ENCODE peak calls at places on chromosomes 1 and 21, in seven cellular contexts. One of them, this sample, is unnamed.
A peak's percentile ranks its signal among the peaks of the same experiment; 100 is the strongest.

GRCh38 chr1:175812936-175813335 is 69.5 kb upstream of the TNR start:
- DNase-seq in right lobe of liver: no peak
- DNase-seq in brain microvascular endothelial cell: no peak
- DNase-seq in pancreas: no peak
- DNase-seq in fibroblast of lung: no peak
- DNase-seq in fibroblast of mammary gland: no peak
- DNase-seq in PC-3: no peak
- DNase-seq in this sample: no peak

GRCh38 chr21:17451364-17451869 is 61.4 kb upstream of the CXADR start:
- DNase-seq in right lobe of liver: no peak
- DNase-seq in brain microvascular endothelial cell: peak; percentile 68
- DNase-seq in pancreas: no peak
- DNase-seq in fibroblast of lung: peak; percentile 82
- DNase-seq in fibroblast of mammary gland: peak; percentile 91
- DNase-seq in PC-3: peak; percentile 45
- DNase-seq in this sample: peak; percentile 10

GRCh38 chr1:93753766-93754763 is 72.4 kb upstream of the BCAR3 start:
- DNase-seq in right lobe of liver: peak; percentile 50
- DNase-seq in brain microvascular endothelial cell: peak; percentile 93
- DNase-seq in pancreas: no peak
- DNase-seq in fibroblast of lung: peak; percentile 97
- DNase-seq in fibroblast of mammary gland: peak; percentile 91
- DNase-seq in PC-3: peak; percentile 80
- DNase-seq in this sample: peak; percentile 80

GRCh38 chr1:161954466-161954865 is 69.2 kb downstream of the OLFML2B start:
- DNase-seq in right lobe of liver: no peak
- DNase-seq in brain microvascular endothelial cell: no peak
- DNase-seq in pancreas: no peak
- DNase-seq in fibroblast of lung: peak; percentile 63
- DNase-seq in fibroblast of mammary gland: peak; percentile 55
- DNase-seq in PC-3: no peak
- DNase-seq in this sample: no peak

GRCh38 chr1:39789571-39790110 is 976 bp upstream of the BMP8B start:
- DNase-seq in right lobe of liver: no peak
- DNase-seq in brain microvascular endothelial cell: no peak
- DNase-seq in pancreas: no peak
- DNase-seq in fibroblast of lung: no peak
- DNase-seq in fibroblast of mammary gland: no peak
- DNase-seq in PC-3: no peak
- DNase-seq in this sample: no peak

GRCh38 chr1:110119843-110120242 is 7.6 kb downstream of the UBL4B start:
- DNase-seq in right lobe of liver: no peak
- DNase-seq in brain microvascular endothelial cell: no peak
- DNase-seq in pancreas: no peak
- DNase-seq in fibroblast of lung: no peak
- DNase-seq in fibroblast of mammary gland: no peak
- DNase-seq in PC-3: no peak
- DNase-seq in this sample: no peak

GRCh38 chr1:245558069-245558468 is 403.3 kb downstream of the KIF26B start:
- DNase-seq in right lobe of liver: no peak
- DNase-seq in brain microvascular endothelial cell: no peak
- DNase-seq in pancreas: no peak
- DNase-seq in fibroblast of lung: no peak
- DNase-seq in fibroblast of mammary gland: no peak
- DNase-seq in PC-3: no peak
- DNase-seq in this sample: no peak

GRCh38 chr21:37257526-37257966 is 9.6 kb downstream of the VPS26C start:
- DNase-seq in right lobe of liver: peak; percentile 55
- DNase-seq in brain microvascular endothelial cell: peak; percentile 11
- DNase-seq in pancreas: peak; percentile 26
- DNase-seq in fibroblast of lung: peak; percentile 33
- DNase-seq in fibroblast of mammary gland: peak; percentile 38
- DNase-seq in PC-3: peak; percentile 47
- DNase-seq in this sample: no peak

GRCh38 chr1:225447001-225447615 is 19.3 kb upstream of the LBR start:
- DNase-seq in right lobe of liver: no peak
- DNase-seq in brain microvascular endothelial cell: no peak
- DNase-seq in pancreas: no peak
- DNase-seq in fibroblast of lung: no peak
- DNase-seq in fibroblast of mammary gland: no peak
- DNase-seq in PC-3: no peak
- DNase-seq in this sample: no peak

GRCh38 chr1:146034976-146035469 is 13.5 kb upstream of the HJV start:
- DNase-seq in right lobe of liver: no peak
- DNase-seq in brain microvascular endothelial cell: no peak
- DNase-seq in pancreas: no peak
- DNase-seq in fibroblast of lung: no peak
- DNase-seq in fibroblast of mammary gland: peak; percentile 59
- DNase-seq in PC-3: peak; percentile 34
- DNase-seq in this sample: no peak

GRCh38 chr1:245262876-245263625 is 108.3 kb downstream of the KIF26B start:
- DNase-seq in right lobe of liver: no peak
- DNase-seq in brain microvascular endothelial cell: no peak
- DNase-seq in pancreas: no peak
- DNase-seq in fibroblast of lung: no peak
- DNase-seq in fibroblast of mammary gland: no peak
- DNase-seq in PC-3: no peak
- DNase-seq in this sample: no peak

GRCh38 chr1:8848663-8849386 is 29.7 kb downstream of the ENO1 start:
- DNase-seq in right lobe of liver: peak; percentile 94
- DNase-seq in brain microvascular endothelial cell: peak; percentile 78
- DNase-seq in pancreas: peak; percentile 95
- DNase-seq in fibroblast of lung: peak; percentile 91
- DNase-seq in fibroblast of mammary gland: peak; percentile 90
- DNase-seq in PC-3: peak; percentile 91
- DNase-seq in this sample: peak; percentile 80

GRCh38 chr1:234969011-234969441 is 159.6 kb downstream of the TOMM20 start:
- DNase-seq in right lobe of liver: no peak
- DNase-seq in brain microvascular endothelial cell: no peak
- DNase-seq in pancreas: no peak
- DNase-seq in fibroblast of lung: no peak
- DNase-seq in fibroblast of mammary gland: no peak
- DNase-seq in PC-3: no peak
- DNase-seq in this sample: no peak

GRCh38 chr1:63112155-63112914 is 210.0 kb upstream of the FOXD3 start:
- DNase-seq in right lobe of liver: no peak
- DNase-seq in brain microvascular endothelial cell: peak; percentile 84
- DNase-seq in pancreas: no peak
- DNase-seq in fibroblast of lung: peak; percentile 93
- DNase-seq in fibroblast of mammary gland: peak; percentile 85
- DNase-seq in PC-3: peak; percentile 54
- DNase-seq in this sample: peak; percentile 79

GRCh38 chr1:27074175-27074780 is 61.6 kb upstream of the TENT5B start:
- DNase-seq in right lobe of liver: no peak
- DNase-seq in brain microvascular endothelial cell: peak; percentile 29
- DNase-seq in pancreas: no peak
- DNase-seq in fibroblast of lung: no peak
- DNase-seq in fibroblast of mammary gland: peak; percentile 28
- DNase-seq in PC-3: peak; percentile 53
- DNase-seq in this sample: no peak

GRCh38 chr1:116128669-116129068 is 17.5 kb downstream of the MAB21L3 start:
- DNase-seq in right lobe of liver: no peak
- DNase-seq in brain microvascular endothelial cell: no peak
- DNase-seq in pancreas: no peak
- DNase-seq in fibroblast of lung: no peak
- DNase-seq in fibroblast of mammary gland: no peak
- DNase-seq in PC-3: no peak
- DNase-seq in this sample: no peak

GRCh38 chr1:35883681-35884155 is 709 bp downstream of the AGO1 start:
- DNase-seq in right lobe of liver: peak; percentile 48
- DNase-seq in brain microvascular endothelial cell: no peak
- DNase-seq in pancreas: peak; percentile 71
- DNase-seq in fibroblast of lung: peak; percentile 34
- DNase-seq in fibroblast of mammary gland: peak; percentile 13
- DNase-seq in PC-3: peak; percentile 5
- DNase-seq in this sample: no peak

GRCh38 chr1:218371927-218372672 is 27.0 kb downstream of the TGFB2 start:
- DNase-seq in right lobe of liver: no peak
- DNase-seq in brain microvascular endothelial cell: no peak
- DNase-seq in pancreas: no peak
- DNase-seq in fibroblast of lung: peak; percentile 70
- DNase-seq in fibroblast of mammary gland: peak; percentile 75
- DNase-seq in PC-3: no peak
- DNase-seq in this sample: no peak

GRCh38 chr1:172277277-172277676 is 143.2 kb upstream of the C1orf105 start:
- DNase-seq in right lobe of liver: no peak
- DNase-seq in brain microvascular endothelial cell: no peak
- DNase-seq in pancreas: no peak
- DNase-seq in fibroblast of lung: peak; percentile 95
- DNase-seq in fibroblast of mammary gland: peak; percentile 70
- DNase-seq in PC-3: no peak
- DNase-seq in this sample: no peak

GRCh38 chr21:41439245-41439644 is 13.2 kb downstream of the MX1 start:
- DNase-seq in right lobe of liver: no peak
- DNase-seq in brain microvascular endothelial cell: no peak
- DNase-seq in pancreas: no peak
- DNase-seq in fibroblast of lung: no peak
- DNase-seq in fibroblast of mammary gland: peak; percentile 18
- DNase-seq in PC-3: no peak
- DNase-seq in this sample: no peak

GRCh38 chr1:58763214-58763613 is 20.6 kb downstream of the JUN start:
- DNase-seq in right lobe of liver: peak; percentile 30
- DNase-seq in brain microvascular endothelial cell: peak; percentile 87
- DNase-seq in pancreas: no peak
- DNase-seq in fibroblast of lung: peak; percentile 94
- DNase-seq in fibroblast of mammary gland: peak; percentile 74
- DNase-seq in PC-3: peak; percentile 58
- DNase-seq in this sample: no peak

GRCh38 chr1:25698252-25698651 is 81.7 kb downstream of the MAN1C1 start:
- DNase-seq in right lobe of liver: no peak
- DNase-seq in brain microvascular endothelial cell: peak; percentile 82
- DNase-seq in pancreas: no peak
- DNase-seq in fibroblast of lung: peak; percentile 70
- DNase-seq in fibroblast of mammary gland: no peak
- DNase-seq in PC-3: no peak
- DNase-seq in this sample: no peak

GRCh38 chr1:32224285-32224684 is 2.1 kb downstream of the EIF3I start:
- DNase-seq in right lobe of liver: no peak
- DNase-seq in brain microvascular endothelial cell: no peak
- DNase-seq in pancreas: no peak
- DNase-seq in fibroblast of lung: no peak
- DNase-seq in fibroblast of mammary gland: no peak
- DNase-seq in PC-3: no peak
- DNase-seq in this sample: no peak

GRCh38 chr1:229227298-229227919 is 43.5 kb upstream of the RAB4A start:
- DNase-seq in right lobe of liver: peak; percentile 81
- DNase-seq in brain microvascular endothelial cell: peak; percentile 53
- DNase-seq in pancreas: peak; percentile 84
- DNase-seq in fibroblast of lung: peak; percentile 39
- DNase-seq in fibroblast of mammary gland: peak; percentile 61
- DNase-seq in PC-3: peak; percentile 83
- DNase-seq in this sample: no peak

DNA sequence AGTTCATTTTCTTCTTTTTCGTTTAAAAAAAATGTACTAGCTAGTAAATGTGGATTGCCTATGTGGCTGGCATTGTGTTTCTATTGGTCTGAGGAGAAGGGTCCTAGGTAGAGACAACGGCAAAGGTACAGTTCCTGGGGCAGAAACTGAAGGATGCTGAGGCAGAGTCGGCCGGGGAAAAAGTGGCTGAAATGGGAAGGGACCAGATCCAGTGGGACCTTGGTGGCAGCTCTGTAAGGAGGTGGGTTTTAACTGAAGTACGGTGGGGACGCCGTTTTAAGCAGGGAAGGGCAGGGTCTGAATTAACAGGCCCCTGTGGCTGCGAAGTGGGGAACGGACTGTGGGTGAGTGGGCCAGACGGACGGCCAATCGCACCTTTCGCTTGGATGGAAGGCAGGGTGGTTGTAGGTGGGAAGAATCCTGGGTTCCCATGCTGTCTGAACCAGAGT is 420 bp upstream of the VPS13D start:
- DNase-seq in right lobe of liver: no peak
- DNase-seq in brain microvascular endothelial cell: no peak
- DNase-seq in pancreas: no peak
- DNase-seq in fibroblast of lung: no peak
- DNase-seq in fibroblast of mammary gland: no peak
- DNase-seq in PC-3: no peak
- DNase-seq in this sample: no peak
- H3K4me3 ChIP-seq in right lobe of liver: no peak overlapping the region
- H3K4me3 ChIP-seq in brain microvascular endothelial cell: peak overlapping the region; percentile 24
- H3K4me3 ChIP-seq in pancreas: no peak overlapping the region
- H3K4me3 ChIP-seq in fibroblast of lung: no peak overlapping the region
- H3K4me3 ChIP-seq in fibroblast of mammary gland: no peak overlapping the region
- H3K4me3 ChIP-seq in PC-3: peak overlapping the region; percentile 100
- H3K4me3 ChIP-seq in this sample: no peak overlapping the region

GRCh38 chr1:119676571-119677206 is 28.6 kb upstream of the ZNF697 start:
- DNase-seq in right lobe of liver: no peak
- DNase-seq in brain microvascular endothelial cell: no peak
- DNase-seq in pancreas: no peak
- DNase-seq in fibroblast of lung: no peak
- DNase-seq in fibroblast of mammary gland: peak; percentile 56
- DNase-seq in PC-3: no peak
- DNase-seq in this sample: no peak
- TF ChIP-seq CTCF in right lobe of liver: peak; percentile 42
- TF ChIP-seq CTCF in brain microvascular endothelial cell: no peak
- TF ChIP-seq CTCF in pancreas: no peak
- TF ChIP-seq CTCF in fibroblast of lung: peak; percentile 20
- TF ChIP-seq CTCF in fibroblast of mammary gland: peak; percentile 22
- TF ChIP-seq CTCF in PC-3: peak; percentile 37
- TF ChIP-seq CTCF in this sample: no peak

DNA sequence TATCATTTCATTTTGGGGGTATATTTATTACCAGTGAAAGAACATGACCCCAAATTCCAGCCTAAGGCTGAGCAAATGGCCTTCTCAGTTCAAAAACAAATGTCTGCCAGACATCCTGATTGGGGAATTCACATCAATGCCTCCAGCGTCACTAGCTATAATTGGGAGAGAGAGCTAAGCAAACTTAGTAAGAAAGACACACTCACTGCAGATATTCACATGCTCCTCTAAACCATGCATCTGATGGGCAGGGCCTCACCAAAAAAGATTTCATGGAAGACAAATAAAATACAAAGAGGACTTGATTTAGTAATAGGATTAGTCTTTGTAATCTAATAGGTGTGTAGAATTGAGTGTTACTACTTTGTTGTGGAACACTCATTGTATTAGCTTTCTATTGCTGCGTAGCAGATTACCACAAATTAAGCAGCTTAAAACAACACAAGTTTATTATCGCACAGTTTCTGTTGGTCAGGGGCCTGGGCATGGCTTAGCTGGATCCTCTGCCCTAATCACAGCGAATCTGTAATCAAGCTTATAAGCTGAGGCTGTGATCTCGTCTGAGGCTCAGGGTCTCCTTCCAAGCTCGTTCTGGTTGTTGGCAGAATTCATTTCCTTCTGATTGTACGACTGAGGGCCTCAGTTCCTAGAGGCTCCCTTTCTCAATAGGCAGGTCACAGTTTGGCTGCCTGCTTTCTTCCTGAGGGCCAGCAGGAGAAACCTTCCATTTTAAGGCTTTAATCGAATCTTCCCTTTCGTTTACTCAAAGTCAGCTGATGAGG is 243.0 kb downstream of the PBX1 start:
- DNase-seq in right lobe of liver: no peak
- DNase-seq in brain microvascular endothelial cell: no peak
- DNase-seq in pancreas: no peak
- DNase-seq in fibroblast of lung: no peak
- DNase-seq in fibroblast of mammary gland: no peak
- DNase-seq in PC-3: no peak
- DNase-seq in this sample: no peak
- H3K4me3 ChIP-seq in right lobe of liver: no peak overlapping the region
- H3K4me3 ChIP-seq in brain microvascular endothelial cell: no peak overlapping the region
- H3K4me3 ChIP-seq in pancreas: no peak overlapping the region
- H3K4me3 ChIP-seq in fibroblast of lung: no peak overlapping the region
- H3K4me3 ChIP-seq in fibroblast of mammary gland: no peak overlapping the region
- H3K4me3 ChIP-seq in PC-3: no peak overlapping the region
- H3K4me3 ChIP-seq in this sample: no peak overlapping the region

GRCh38 chr1:15325375-15326085 is 78.5 kb downstream of the FHAD1 start:
- DNase-seq in right lobe of liver: no peak
- DNase-seq in brain microvascular endothelial cell: no peak
- DNase-seq in pancreas: no peak
- DNase-seq in fibroblast of lung: no peak
- DNase-seq in fibroblast of mammary gland: no peak
- DNase-seq in PC-3: no peak
- DNase-seq in this sample: no peak
- TF ChIP-seq CTCF in right lobe of liver: no peak
- TF ChIP-seq CTCF in brain microvascular endothelial cell: no peak
- TF ChIP-seq CTCF in pancreas: no peak
- TF ChIP-seq CTCF in fibroblast of lung: no peak
- TF ChIP-seq CTCF in fibroblast of mammary gland: no peak
- TF ChIP-seq CTCF in PC-3: peak; percentile 30
- TF ChIP-seq CTCF in this sample: no peak

This sample was measured in AG09309.